ENCODE peak calls at places on chromosomes 4 and X, in ten cellular contexts. One of them, this sample, is unnamed.

GRCh38 chr4:167595898-167596297 is 361.6 kb upstream of the SPOCK3 start:
- DNase-seq in NCI-H69: no peak
- DNase-seq in coronary artery: no peak
- DNase-seq in uterus: no peak
- DNase-seq in GM04504: no peak
- DNase-seq in A172: peak; percentile 11
- DNase-seq in G401: no peak
- DNase-seq in LoVo: no peak
- DNase-seq in left lung: no peak
- DNase-seq in effector CD8-positive, alpha-beta T cell: no peak
- DNase-seq in this sample: no peak

GRCh38 chr4:102610476-102610875 is 109.3 kb downstream of the NFKB1 start:
- DNase-seq in uterus: no peak
- DNase-seq in coronary artery: no peak
- DNase-seq in effector CD8-positive, alpha-beta T cell: no peak
- DNase-seq in NCI-H69: peak; percentile 67
- DNase-seq in G401: peak; percentile 79
- DNase-seq in LoVo: no peak
- DNase-seq in GM04504: no peak
- DNase-seq in left lung: no peak
- DNase-seq in A172: no peak
- DNase-seq in this sample: no peak

GRCh38 chr4:113435893-113436292 is 325.6 kb downstream of the CAMK2D start:
- DNase-seq in A172: peak; percentile 87
- DNase-seq in GM04504: peak; percentile 83
- DNase-seq in NCI-H69: peak; percentile 89
- DNase-seq in G401: peak; percentile 30
- DNase-seq in uterus: peak; percentile 59
- DNase-seq in left lung: no peak
- DNase-seq in coronary artery: no peak
- DNase-seq in effector CD8-positive, alpha-beta T cell: no peak
- DNase-seq in LoVo: peak; percentile 25
- DNase-seq in this sample: peak; percentile 44

GRCh38 chrX:97563531-97564133 is 679.9 kb downstream of the RPA4 start:
- DNase-seq in NCI-H69: no peak
- DNase-seq in GM04504: peak; percentile 35
- DNase-seq in left lung: peak; percentile 44
- DNase-seq in LoVo: peak; percentile 14
- DNase-seq in coronary artery: no peak
- DNase-seq in G401: no peak
- DNase-seq in effector CD8-positive, alpha-beta T cell: peak; percentile 2
- DNase-seq in uterus: peak; percentile 26
- DNase-seq in A172: peak; percentile 25
- DNase-seq in this sample: no peak

GRCh38 chrX:144334577-144334976 is 450.7 kb downstream of the UBE2NL start:
- DNase-seq in left lung: no peak
- DNase-seq in LoVo: no peak
- DNase-seq in NCI-H69: no peak
- DNase-seq in A172: no peak
- DNase-seq in GM04504: no peak
- DNase-seq in effector CD8-positive, alpha-beta T cell: no peak
- DNase-seq in G401: no peak
- DNase-seq in uterus: no peak
- DNase-seq in coronary artery: no peak
- DNase-seq in this sample: no peak

GRCh38 chr4:141473952-141474351 is 162.4 kb upstream of the IL15 start:
- DNase-seq in left lung: no peak
- DNase-seq in A172: no peak
- DNase-seq in NCI-H69: peak; percentile 61
- DNase-seq in coronary artery: no peak
- DNase-seq in uterus: peak; percentile 18
- DNase-seq in GM04504: peak; percentile 81
- DNase-seq in effector CD8-positive, alpha-beta T cell: no peak
- DNase-seq in LoVo: no peak
- DNase-seq in G401: no peak
- DNase-seq in this sample: no peak

GRCh38 chr4:182143822-182144620 is 99.2 kb upstream of the TENM3 start:
- DNase-seq in G401: no peak
- DNase-seq in coronary artery: no peak
- DNase-seq in effector CD8-positive, alpha-beta T cell: no peak
- DNase-seq in LoVo: peak; percentile 49
- DNase-seq in A172: peak; percentile 76
- DNase-seq in NCI-H69: peak; percentile 93
- DNase-seq in GM04504: peak; percentile 60
- DNase-seq in uterus: peak; percentile 36
- DNase-seq in left lung: no peak
- DNase-seq in this sample: peak; percentile 28

GRCh38 chr4:1336079-1336478 is 10.9 kb upstream of the UVSSA start:
- DNase-seq in coronary artery: no peak
- DNase-seq in GM04504: no peak
- DNase-seq in G401: no peak
- DNase-seq in left lung: no peak
- DNase-seq in effector CD8-positive, alpha-beta T cell: no peak
- DNase-seq in uterus: no peak
- DNase-seq in NCI-H69: no peak
- DNase-seq in A172: no peak
- DNase-seq in LoVo: no peak
- DNase-seq in this sample: no peak

GRCh38 chr4:42397635-42398447 is 553 bp downstream of the SHISA3 start:
- DNase-seq in effector CD8-positive, alpha-beta T cell: no peak
- DNase-seq in G401: no peak
- DNase-seq in A172: peak; percentile 22
- DNase-seq in GM04504: no peak
- DNase-seq in LoVo: no peak
- DNase-seq in coronary artery: no peak
- DNase-seq in uterus: no peak
- DNase-seq in left lung: no peak
- DNase-seq in NCI-H69: no peak
- DNase-seq in this sample: no peak

GRCh38 chr4:1902243-1902642 is 31.1 kb downstream of the NSD2 start:
- DNase-seq in LoVo: no peak
- DNase-seq in GM04504: no peak
- DNase-seq in G401: no peak
- DNase-seq in coronary artery: no peak
- DNase-seq in effector CD8-positive, alpha-beta T cell: no peak
- DNase-seq in left lung: no peak
- DNase-seq in uterus: no peak
- DNase-seq in NCI-H69: no peak
- DNase-seq in A172: no peak
- DNase-seq in this sample: no peak